ENCODE peak calls at places on chromosomes 3 and 15, in nine cellular contexts. H, R, J, K, Z, U, F, X and A are unnamed samples.

GRCh38 chr3:14253022-14253761 is 74.6 kb downstream of the LSM3 start:
- DNase-seq in H (no peak), R (no peak), J (no peak), K (no peak), Z (no peak), U (no peak), F (peak; percentile 67), X (no peak), A (no peak)

GRCh38 chr3:52453496-52454234 is at the start of gene TNNC1:
- DNase-seq in H (no peak), R (no peak), J (no peak), K (peak; percentile 47), Z (no peak), U (peak; percentile 90), F (peak; percentile 75), X (no peak), A (no peak)

GRCh38 chr15:88243895-88244787 is 12.4 kb downstream of the NTRK3 start:
- DNase-seq in H (peak; percentile 11), R (no peak), J (no peak), K (peak; percentile 42), Z (peak; percentile 1), U (peak; percentile 53), F (no peak), X (no peak), A (peak; percentile 45)

GRCh38 chr3:158739661-158740060 is 7.4 kb upstream of the RARRES1 start:
- DNase-seq in H (no peak), R (no peak), J (no peak), K (no peak), Z (no peak), U (no peak), F (no peak), X (no peak), A (no peak)

GRCh38 chr3:48186993-48187578 is 1.1 kb downstream of the CDC25A start:
- DNase-seq in H (no peak), R (no peak), J (no peak), K (no peak), Z (no peak), U (peak; percentile 32), F (no peak), X (no peak), A (no peak)

GRCh38 chr3:38645076-38645475 is 4.4 kb downstream of the SCN5A start:
- DNase-seq in H (no peak), R (no peak), J (no peak), K (no peak), Z (no peak), U (no peak), F (no peak), X (no peak), A (no peak)

GRCh38 chr3:50417637-50418033 is 58.3 kb upstream of the TMEM115 start:
- DNase-seq in H (no peak), R (no peak), J (no peak), K (no peak), Z (peak; percentile 41), U (no peak), F (no peak), X (no peak), A (no peak)

GRCh38 chr15:42155546-42156265 is 730 bp downstream of the PLA2G4F start:
- DNase-seq in H (no peak), R (peak; percentile 49), J (no peak), K (no peak), Z (no peak), U (no peak), F (no peak), X (no peak), A (no peak)

GRCh38 chr3:157231071-157231470 is 71.1 kb upstream of the CCNL1 start:
- DNase-seq in H (no peak), R (no peak), J (no peak), K (no peak), Z (no peak), U (no peak), F (no peak), X (peak; percentile 24), A (no peak)

GRCh38 chr3:126934149-126934548 is 48.8 kb upstream of the PLXNA1 start:
- DNase-seq in H (no peak), R (no peak), J (no peak), K (peak; percentile 44), Z (peak; percentile 89), U (peak; percentile 42), F (peak; percentile 32), X (no peak), A (no peak)

GRCh38 chr3:11565072-11565471 is 78.6 kb downstream of the VGLL4 start:
- DNase-seq in H (no peak), R (no peak), J (no peak), K (no peak), Z (no peak), U (no peak), F (no peak), X (no peak), A (no peak)

GRCh38 chr3:48466386-48467109 is 20.0 kb downstream of the ATRIP start:
- DNase-seq in H (no peak), R (no peak), J (no peak), K (no peak), Z (no peak), U (no peak), F (peak; percentile 81), X (no peak), A (peak; percentile 83)